ENCODE peak calls at places on chromosomes 13 and 19, in five cellular contexts. N, O, D, K and I are unnamed samples.

GRCh38 chr13:113747291-113747833 is 11.7 kb upstream of the TMEM255B start:
- DNase-seq in K (no peak), D (no peak), O (no peak), N (no peak), I (no peak)

GRCh38 chr13:23506821-23507210 is 63.4 kb upstream of the TNFRSF19 start:
- DNase-seq in D (no peak), K (no peak), N (no peak), O (no peak), I (no peak)

GRCh38 chr19:15402411-15403150 is 16.2 kb downstream of the AKAP8L start:
- DNase-seq in K (no peak), O (no peak), D (no peak), N (no peak), I (no peak)

GRCh38 chr13:105997436-105998232 is 537.8 kb downstream of the EFNB2 start:
- DNase-seq in K (no peak), D (no peak), N (no peak), O (no peak), I (no peak)

GRCh38 chr19:48271531-48272151 is 1.8 kb downstream of the ZNF114 start:
- DNase-seq in N (no peak), O (peak), D (peak), K (no peak), I (peak)

GRCh38 chr13:79468819-79469218 is 12.1 kb upstream of the NDFIP2 start:
- DNase-seq in N (no peak), D (no peak), O (no peak), K (no peak), I (no peak)

GRCh38 chr19:55452381-55453325 is 8.8 kb downstream of the ISOC2 start:
- DNase-seq in O (peak), N (no peak), K (no peak), D (peak), I (peak)

GRCh38 chr19:46678110-46678732 is 17.2 kb upstream of the DACT3 start:
- DNase-seq in O (no peak), D (no peak), K (no peak), N (no peak), I (no peak)

GRCh38 chr19:34399886-34400285 is 4.3 kb upstream of the PDCD2L start:
- DNase-seq in K (no peak), O (no peak), D (no peak), N (no peak), I (no peak)

GRCh38 chr19:32872391-32872790 is 2.8 kb upstream of the SLC7A9 start:
- DNase-seq in O (no peak), D (no peak), K (no peak), N (no peak), I (no peak)

GRCh38 chr13:63112799-63113395 is 1697.2 kb upstream of the PCDH20 start:
- DNase-seq in K (no peak), N (no peak), D (no peak), O (no peak), I (no peak)
- TF ChIP-seq EP300 in K (no peak), N (no peak), D (no peak), O (no peak), I (no peak)

DNA sequence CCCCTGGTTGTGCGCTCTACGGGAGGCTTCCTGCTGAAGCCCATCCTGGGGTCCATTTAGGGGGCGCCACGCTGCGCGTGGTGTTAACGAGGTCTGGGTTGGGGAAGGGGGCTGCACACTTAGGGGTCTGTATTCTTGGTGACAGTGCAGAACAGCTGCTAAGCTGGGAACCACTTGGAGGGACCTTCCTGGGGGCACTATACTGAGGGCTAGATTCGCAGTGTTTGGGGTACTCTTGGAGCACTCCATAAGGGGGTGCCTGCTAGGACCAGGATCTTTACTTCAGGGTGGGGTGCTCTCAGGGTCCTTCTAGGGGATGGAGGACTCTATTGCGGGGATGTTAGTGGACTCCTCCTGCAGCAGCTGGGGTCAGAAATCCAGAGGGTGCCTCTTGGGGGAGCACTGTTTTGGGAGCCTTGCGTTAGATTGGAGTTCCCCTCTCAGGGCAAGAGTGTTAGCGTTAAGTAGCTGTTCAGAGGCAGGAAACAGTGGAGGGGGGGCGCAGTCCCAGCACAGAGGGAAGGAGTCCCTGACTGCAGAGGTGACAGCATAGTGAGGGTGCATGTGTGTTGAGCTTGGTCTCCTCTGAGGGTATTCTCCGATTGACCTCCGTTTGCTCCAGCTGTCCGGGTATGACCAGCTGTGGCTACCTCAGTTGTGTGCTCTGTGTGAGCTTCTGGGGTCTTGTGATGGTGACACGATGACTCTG is 1.1 kb downstream of the PDE4A start:
- DNase-seq in K (no peak), D (no peak), O (no peak), N (no peak), I (no peak)
- TF ChIP-seq CTCF in K (no peak), D (no peak), O (no peak), N (no peak), I (no peak)

GRCh38 chr19:1168562-1168873 is 5.5 kb downstream of the SBNO2 start:
- DNase-seq in D (no peak), N (no peak), K (no peak), O (no peak), I (no peak)

GRCh38 chr19:1170938-1171754 is 2.9 kb downstream of the SBNO2 start:
- DNase-seq in D (no peak), N (no peak), O (no peak), K (no peak), I (peak)

GRCh38 chr19:1169921-1170885 is 3.9 kb downstream of the SBNO2 start:
- DNase-seq in N (no peak), O (peak), K (no peak), D (peak), I (peak)

GRCh38 chr19:1167687-1168561 is 6.1 kb downstream of the SBNO2 start:
- DNase-seq in D (no peak), O (peak), K (no peak), N (no peak), I (peak)

GRCh38 chr19:1168877-1169791 is 4.9 kb downstream of the SBNO2 start:
- DNase-seq in D (no peak), O (peak), N (no peak), K (no peak), I (peak)
- H3K4me3 ChIP-seq in D (peak), O (peak), N (peak), K (no peak), I (peak)

DNA sequence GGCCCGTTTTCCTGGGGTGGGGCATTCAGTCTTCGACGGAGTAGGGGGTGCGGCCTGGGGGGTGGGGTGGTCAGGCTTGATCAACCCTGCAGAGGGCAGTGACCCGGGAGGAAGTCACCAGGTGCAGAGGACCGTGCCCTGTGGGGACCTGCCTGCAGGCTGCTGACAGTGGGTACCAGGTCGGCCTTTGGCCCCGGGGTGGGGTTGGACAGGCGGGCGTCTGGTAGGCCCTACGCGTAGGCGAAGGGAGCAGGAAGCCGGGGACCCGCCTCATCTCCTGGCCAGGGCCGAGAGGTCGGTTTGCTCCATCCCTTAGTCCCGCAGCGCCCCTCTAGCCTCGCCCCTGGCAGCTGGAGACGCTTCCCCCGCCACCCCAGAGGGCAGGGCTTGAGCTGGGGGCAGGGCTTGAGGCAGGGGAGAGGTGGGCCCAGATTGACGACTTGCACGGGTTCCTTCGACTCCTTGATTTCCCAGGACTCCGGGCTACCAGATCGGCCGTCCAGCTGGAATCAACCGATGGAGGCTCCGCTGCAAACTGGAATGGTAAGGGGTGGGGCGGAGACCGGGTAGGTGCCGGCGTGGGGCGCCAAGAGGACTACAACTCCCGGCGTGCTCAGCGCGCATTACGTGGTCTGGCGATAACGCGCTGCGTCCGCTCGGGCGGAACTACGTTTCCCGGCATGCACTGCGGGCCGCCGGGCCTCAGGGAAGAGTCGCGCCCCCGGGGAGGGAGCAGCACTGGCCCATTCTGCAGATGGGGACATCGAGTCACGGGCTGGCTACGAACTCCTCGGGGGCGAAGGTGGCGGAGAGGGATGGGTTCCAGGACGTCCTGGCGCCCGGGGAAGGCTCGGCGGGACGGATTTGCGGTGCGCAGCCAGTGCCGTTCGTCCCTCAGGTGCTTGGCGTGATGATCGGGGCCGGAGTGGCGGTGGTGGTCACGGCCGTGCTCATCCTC is at the start of gene PNPLA6:
- DNase-seq in K (peak), O (peak), N (peak), D (peak), I (peak)
- TF ChIP-seq EP300 in K (no peak), O (no peak), N (no peak), D (no peak), I (no peak)

GRCh38 chr19:18853755-18854427 is 22.1 kb downstream of the UPF1 start:
- DNase-seq in K (no peak), D (no peak), O (no peak), N (no peak), I (no peak)
- TF ChIP-seq CTCF in K (no peak), D (no peak), O (no peak), N (no peak), I (no peak)

GRCh38 chr19:39145180-39145953 is 19.8 kb downstream of the PAK4 start:
- DNase-seq in K (no peak), N (no peak), O (peak), D (peak), I (no peak)
- H3K4me3 ChIP-seq in K (no peak), N (peak), O (no peak), D (peak), I (no peak)